ENCODE peak calls at places on chromosome 22, in eight cellular contexts. One of them, this sample, is unnamed.
A peak's percentile ranks its signal among the peaks of the same experiment; 100 is the strongest.

GRCh38 chr22:46754110-46754799 is 8.2 kb upstream of the TBC1D22A start:
- ATAC-seq in naive thymus-derived CD4-positive, alpha-beta T cell: peak; percentile 87
- ATAC-seq in right cardiac atrium: peak; percentile 92
- ATAC-seq in right lobe of liver: peak; percentile 69
- ATAC-seq in lower lobe of right lung: peak; percentile 87
- ATAC-seq in upper lobe of right lung: peak; percentile 82
- ATAC-seq in psoas muscle: peak; percentile 92
- ATAC-seq in CD8-positive, alpha-beta T cell: peak; percentile 23
- ATAC-seq in this sample: peak; percentile 96

GRCh38 chr22:26565889-26566288 is 24.0 kb downstream of the TPST2 start:
- ATAC-seq in naive thymus-derived CD4-positive, alpha-beta T cell: no peak
- ATAC-seq in right cardiac atrium: no peak
- ATAC-seq in right lobe of liver: no peak
- ATAC-seq in lower lobe of right lung: no peak
- ATAC-seq in upper lobe of right lung: no peak
- ATAC-seq in psoas muscle: no peak
- ATAC-seq in CD8-positive, alpha-beta T cell: no peak
- ATAC-seq in this sample: no peak

GRCh38 chr22:28952857-28953256 is 69.5 kb downstream of the ZNRF3 start:
- ATAC-seq in naive thymus-derived CD4-positive, alpha-beta T cell: no peak
- ATAC-seq in right cardiac atrium: no peak
- ATAC-seq in right lobe of liver: no peak
- ATAC-seq in lower lobe of right lung: peak; percentile 56
- ATAC-seq in upper lobe of right lung: peak; percentile 69
- ATAC-seq in psoas muscle: peak; percentile 54
- ATAC-seq in CD8-positive, alpha-beta T cell: no peak
- ATAC-seq in this sample: peak; percentile 43

GRCh38 chr22:41110968-41111367 is 18.6 kb downstream of the EP300 start:
- ATAC-seq in naive thymus-derived CD4-positive, alpha-beta T cell: no peak
- ATAC-seq in right cardiac atrium: no peak
- ATAC-seq in right lobe of liver: no peak
- ATAC-seq in lower lobe of right lung: no peak
- ATAC-seq in upper lobe of right lung: no peak
- ATAC-seq in psoas muscle: peak; percentile 83
- ATAC-seq in CD8-positive, alpha-beta T cell: no peak
- ATAC-seq in this sample: no peak

GRCh38 chr22:41305646-41306045 is 4.3 kb downstream of the ZC3H7B start:
- ATAC-seq in naive thymus-derived CD4-positive, alpha-beta T cell: no peak
- ATAC-seq in right cardiac atrium: no peak
- ATAC-seq in right lobe of liver: no peak
- ATAC-seq in lower lobe of right lung: no peak
- ATAC-seq in upper lobe of right lung: no peak
- ATAC-seq in psoas muscle: peak; percentile 54
- ATAC-seq in CD8-positive, alpha-beta T cell: no peak
- ATAC-seq in this sample: no peak

GRCh38 chr22:30495041-30495784 is 10.3 kb downstream of the SEC14L4 start:
- ATAC-seq in naive thymus-derived CD4-positive, alpha-beta T cell: no peak
- ATAC-seq in right cardiac atrium: no peak
- ATAC-seq in right lobe of liver: no peak
- ATAC-seq in lower lobe of right lung: no peak
- ATAC-seq in upper lobe of right lung: no peak
- ATAC-seq in psoas muscle: no peak
- ATAC-seq in CD8-positive, alpha-beta T cell: no peak
- ATAC-seq in this sample: no peak

GRCh38 chr22:26245001-26245400 is 75.7 kb downstream of the SEZ6L start:
- ATAC-seq in naive thymus-derived CD4-positive, alpha-beta T cell: no peak
- ATAC-seq in right cardiac atrium: no peak
- ATAC-seq in right lobe of liver: no peak
- ATAC-seq in lower lobe of right lung: no peak
- ATAC-seq in upper lobe of right lung: no peak
- ATAC-seq in psoas muscle: no peak
- ATAC-seq in CD8-positive, alpha-beta T cell: no peak
- ATAC-seq in this sample: no peak

GRCh38 chr22:46129390-46130041 is 20.8 kb upstream of the PPARA start:
- ATAC-seq in naive thymus-derived CD4-positive, alpha-beta T cell: peak; percentile 64
- ATAC-seq in right cardiac atrium: peak; percentile 36
- ATAC-seq in right lobe of liver: peak; percentile 52
- ATAC-seq in lower lobe of right lung: peak; percentile 80
- ATAC-seq in upper lobe of right lung: peak; percentile 81
- ATAC-seq in psoas muscle: peak; percentile 51
- ATAC-seq in CD8-positive, alpha-beta T cell: no peak
- ATAC-seq in this sample: no peak

GRCh38 chr22:27628891-27629631 is 172.5 kb downstream of the MN1 start:
- ATAC-seq in naive thymus-derived CD4-positive, alpha-beta T cell: no peak
- ATAC-seq in right cardiac atrium: no peak
- ATAC-seq in right lobe of liver: no peak
- ATAC-seq in lower lobe of right lung: no peak
- ATAC-seq in upper lobe of right lung: no peak
- ATAC-seq in psoas muscle: no peak
- ATAC-seq in CD8-positive, alpha-beta T cell: no peak
- ATAC-seq in this sample: no peak

GRCh38 chr22:21947040-21948014 is 5.3 kb downstream of the PPM1F start:
- ATAC-seq in naive thymus-derived CD4-positive, alpha-beta T cell: no peak
- ATAC-seq in right cardiac atrium: no peak
- ATAC-seq in right lobe of liver: no peak
- ATAC-seq in lower lobe of right lung: no peak
- ATAC-seq in upper lobe of right lung: no peak
- ATAC-seq in psoas muscle: no peak
- ATAC-seq in CD8-positive, alpha-beta T cell: no peak
- ATAC-seq in this sample: no peak

GRCh38 chr22:48045369-48045768 is 1282.9 kb downstream of the TBC1D22A start:
- ATAC-seq in naive thymus-derived CD4-positive, alpha-beta T cell: no peak
- ATAC-seq in right cardiac atrium: no peak
- ATAC-seq in right lobe of liver: no peak
- ATAC-seq in lower lobe of right lung: no peak
- ATAC-seq in upper lobe of right lung: no peak
- ATAC-seq in psoas muscle: no peak
- ATAC-seq in CD8-positive, alpha-beta T cell: no peak
- ATAC-seq in this sample: no peak

GRCh38 chr22:40535642-40536041 is 100.9 kb downstream of the MRTFA start:
- ATAC-seq in naive thymus-derived CD4-positive, alpha-beta T cell: no peak
- ATAC-seq in right cardiac atrium: no peak
- ATAC-seq in right lobe of liver: peak; percentile 57
- ATAC-seq in lower lobe of right lung: no peak
- ATAC-seq in upper lobe of right lung: no peak
- ATAC-seq in psoas muscle: no peak
- ATAC-seq in CD8-positive, alpha-beta T cell: no peak
- ATAC-seq in this sample: no peak

GRCh38 chr22:20228939-20229272 is 39.2 kb downstream of the RTN4R start:
- ATAC-seq in naive thymus-derived CD4-positive, alpha-beta T cell: no peak
- ATAC-seq in right cardiac atrium: no peak
- ATAC-seq in right lobe of liver: no peak
- ATAC-seq in lower lobe of right lung: no peak
- ATAC-seq in upper lobe of right lung: no peak
- ATAC-seq in psoas muscle: no peak
- ATAC-seq in CD8-positive, alpha-beta T cell: no peak
- ATAC-seq in this sample: no peak
- H3K4me1 ChIP-seq in naive thymus-derived CD4-positive, alpha-beta T cell: no peaks in the 10 kb centered on the region
- H3K4me1 ChIP-seq in right cardiac atrium: no peaks in the 10 kb centered on the region
- H3K4me1 ChIP-seq in right lobe of liver: no peaks in the 10 kb centered on the region
- H3K4me1 ChIP-seq in lower lobe of right lung: peaks cover 6% of the 10 kb centered on the region
- H3K4me1 ChIP-seq in upper lobe of right lung: peaks cover 3% of the 10 kb centered on the region
- H3K4me1 ChIP-seq in psoas muscle: no peaks in the 10 kb centered on the region
- H3K4me1 ChIP-seq in CD8-positive, alpha-beta T cell: no peaks in the 10 kb centered on the region
- H3K4me1 ChIP-seq in this sample: peaks cover 11% of the 10 kb centered on the region

GRCh38 chr22:24833881-24834495 is 28.0 kb downstream of the SGSM1 start:
- ATAC-seq in naive thymus-derived CD4-positive, alpha-beta T cell: no peak
- ATAC-seq in right cardiac atrium: no peak
- ATAC-seq in right lobe of liver: no peak
- ATAC-seq in lower lobe of right lung: no peak
- ATAC-seq in upper lobe of right lung: peak; percentile 11
- ATAC-seq in psoas muscle: no peak
- ATAC-seq in CD8-positive, alpha-beta T cell: no peak
- ATAC-seq in this sample: no peak
- H3K27ac ChIP-seq in naive thymus-derived CD4-positive, alpha-beta T cell: no peak overlapping the region
- H3K27ac ChIP-seq in right cardiac atrium: no peak overlapping the region
- H3K27ac ChIP-seq in right lobe of liver: no peak overlapping the region
- H3K27ac ChIP-seq in lower lobe of right lung: no peak overlapping the region
- H3K27ac ChIP-seq in upper lobe of right lung: no peak overlapping the region
- H3K27ac ChIP-seq in psoas muscle: no peak overlapping the region
- H3K27ac ChIP-seq in CD8-positive, alpha-beta T cell: no peak overlapping the region
- H3K27ac ChIP-seq in this sample: no peak overlapping the region

DNA sequence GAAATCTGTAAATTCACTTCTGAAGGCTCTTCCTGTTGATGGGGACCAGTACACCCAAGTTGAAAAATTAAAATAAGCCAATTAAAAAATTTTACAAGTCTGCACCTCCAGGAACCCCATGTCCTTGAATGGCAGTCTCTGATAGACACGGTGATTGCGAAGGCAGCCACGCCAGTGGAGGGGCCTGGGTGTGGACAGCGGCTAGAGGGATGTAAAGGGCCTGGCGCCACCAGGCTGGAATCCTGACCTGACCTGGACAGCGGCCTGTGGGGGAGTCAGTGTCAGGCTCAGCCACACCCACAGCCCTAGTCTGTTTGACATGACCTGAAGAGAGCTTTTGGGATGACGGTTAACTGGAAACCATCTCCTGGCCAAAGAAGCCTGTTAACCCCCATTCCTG is 49.5 kb upstream of the RFPL3 start:
- ATAC-seq in naive thymus-derived CD4-positive, alpha-beta T cell: no peak
- ATAC-seq in right cardiac atrium: no peak
- ATAC-seq in right lobe of liver: no peak
- ATAC-seq in lower lobe of right lung: no peak
- ATAC-seq in upper lobe of right lung: no peak
- ATAC-seq in psoas muscle: no peak
- ATAC-seq in CD8-positive, alpha-beta T cell: no peak
- ATAC-seq in this sample: no peak
- H3K4me1 ChIP-seq in naive thymus-derived CD4-positive, alpha-beta T cell: no peaks in the 10 kb centered on the region
- H3K4me1 ChIP-seq in right cardiac atrium: no peaks in the 10 kb centered on the region
- H3K4me1 ChIP-seq in right lobe of liver: no peaks in the 10 kb centered on the region
- H3K4me1 ChIP-seq in lower lobe of right lung: no peaks in the 10 kb centered on the region
- H3K4me1 ChIP-seq in upper lobe of right lung: no peaks in the 10 kb centered on the region
- H3K4me1 ChIP-seq in psoas muscle: no peaks in the 10 kb centered on the region
- H3K4me1 ChIP-seq in CD8-positive, alpha-beta T cell: no peaks in the 10 kb centered on the region
- H3K4me1 ChIP-seq in this sample: no peaks in the 10 kb centered on the region

GRCh38 chr22:50282361-50283144 is 12.4 kb upstream of the MAPK11 start:
- ATAC-seq in naive thymus-derived CD4-positive, alpha-beta T cell: no peak
- ATAC-seq in right cardiac atrium: peak; percentile 27
- ATAC-seq in right lobe of liver: no peak
- ATAC-seq in lower lobe of right lung: peak; percentile 91
- ATAC-seq in upper lobe of right lung: peak; percentile 87
- ATAC-seq in psoas muscle: no peak
- ATAC-seq in CD8-positive, alpha-beta T cell: no peak
- ATAC-seq in this sample: peak; percentile 34
- H3K27ac ChIP-seq in naive thymus-derived CD4-positive, alpha-beta T cell: no peak overlapping the region
- H3K27ac ChIP-seq in right cardiac atrium: peak overlapping the region; percentile 32
- H3K27ac ChIP-seq in right lobe of liver: no peak overlapping the region
- H3K27ac ChIP-seq in lower lobe of right lung: peak overlapping the region; percentile 64
- H3K27ac ChIP-seq in upper lobe of right lung: peak overlapping the region; percentile 65
- H3K27ac ChIP-seq in psoas muscle: no peak overlapping the region
- H3K27ac ChIP-seq in CD8-positive, alpha-beta T cell: no peak overlapping the region
- H3K27ac ChIP-seq in this sample: no peak overlapping the region

DNA sequence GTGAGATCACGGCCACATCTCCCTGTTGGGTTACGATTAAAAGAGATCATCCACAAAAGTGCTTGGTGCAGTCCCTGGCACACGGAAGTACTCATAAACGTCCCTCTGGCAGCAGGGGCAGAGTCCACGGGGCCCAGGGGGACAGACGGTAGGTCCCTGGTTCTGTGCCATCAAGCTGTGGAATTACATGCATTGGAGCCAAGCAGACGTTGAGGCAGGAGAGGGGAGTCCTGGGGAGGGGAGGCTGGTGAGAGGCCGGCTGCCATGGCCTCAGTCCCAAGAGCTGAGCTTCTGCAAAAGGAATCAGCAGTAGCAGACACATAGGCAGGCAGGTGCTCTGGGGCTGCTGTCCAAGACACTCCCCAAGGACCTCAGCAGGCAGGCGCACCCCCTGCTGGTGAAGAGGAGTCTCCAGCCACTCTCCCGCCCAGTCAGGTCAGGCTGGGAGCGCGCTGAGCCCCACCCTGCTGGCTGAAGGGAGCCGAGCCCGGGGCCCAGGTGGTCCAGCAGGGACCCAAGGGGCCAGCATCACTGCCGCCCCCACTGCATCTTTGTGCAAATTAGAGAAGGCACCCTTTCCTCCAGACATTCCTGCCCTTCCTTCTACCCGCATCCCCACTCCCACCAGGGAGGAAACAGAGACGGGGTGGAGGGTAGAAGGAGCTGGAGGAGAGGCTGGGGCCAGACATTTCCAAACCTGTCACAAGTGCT is 7.6 kb upstream of the KCTD17 start:
- ATAC-seq in naive thymus-derived CD4-positive, alpha-beta T cell: peak; percentile 74
- ATAC-seq in right cardiac atrium: peak; percentile 85
- ATAC-seq in right lobe of liver: peak; percentile 98
- ATAC-seq in lower lobe of right lung: peak; percentile 96
- ATAC-seq in upper lobe of right lung: peak; percentile 97
- ATAC-seq in psoas muscle: peak; percentile 82
- ATAC-seq in CD8-positive, alpha-beta T cell: no peak
- ATAC-seq in this sample: peak; percentile 58
- H3K4me1 ChIP-seq in naive thymus-derived CD4-positive, alpha-beta T cell: no peaks in the 10 kb centered on the region
- H3K4me1 ChIP-seq in right cardiac atrium: no peaks in the 10 kb centered on the region
- H3K4me1 ChIP-seq in right lobe of liver: no peaks in the 10 kb centered on the region
- H3K4me1 ChIP-seq in lower lobe of right lung: peaks cover 15% of the 10 kb centered on the region
- H3K4me1 ChIP-seq in upper lobe of right lung: no peaks in the 10 kb centered on the region
- H3K4me1 ChIP-seq in psoas muscle: no peaks in the 10 kb centered on the region
- H3K4me1 ChIP-seq in CD8-positive, alpha-beta T cell: no peaks in the 10 kb centered on the region
- H3K4me1 ChIP-seq in this sample: no peaks in the 10 kb centered on the region

GRCh38 chr22:44952863-44953790 is 56.7 kb downstream of the PHF21B start:
- ATAC-seq in naive thymus-derived CD4-positive, alpha-beta T cell: no peak
- ATAC-seq in right cardiac atrium: no peak
- ATAC-seq in right lobe of liver: no peak
- ATAC-seq in lower lobe of right lung: no peak
- ATAC-seq in upper lobe of right lung: no peak
- ATAC-seq in psoas muscle: no peak
- ATAC-seq in CD8-positive, alpha-beta T cell: no peak
- ATAC-seq in this sample: no peak

GRCh38 chr22:44951510-44951816 is 58.3 kb downstream of the PHF21B start:
- ATAC-seq in naive thymus-derived CD4-positive, alpha-beta T cell: no peak
- ATAC-seq in right cardiac atrium: no peak
- ATAC-seq in right lobe of liver: no peak
- ATAC-seq in lower lobe of right lung: no peak
- ATAC-seq in upper lobe of right lung: no peak
- ATAC-seq in psoas muscle: no peak
- ATAC-seq in CD8-positive, alpha-beta T cell: no peak
- ATAC-seq in this sample: no peak

GRCh38 chr22:44956835-44957234 is 53.0 kb downstream of the PHF21B start:
- ATAC-seq in naive thymus-derived CD4-positive, alpha-beta T cell: no peak
- ATAC-seq in right cardiac atrium: no peak
- ATAC-seq in right lobe of liver: no peak
- ATAC-seq in lower lobe of right lung: no peak
- ATAC-seq in upper lobe of right lung: no peak
- ATAC-seq in psoas muscle: no peak
- ATAC-seq in CD8-positive, alpha-beta T cell: no peak
- ATAC-seq in this sample: no peak

GRCh38 chr22:44955102-44955501 is 54.7 kb downstream of the PHF21B start:
- ATAC-seq in naive thymus-derived CD4-positive, alpha-beta T cell: no peak
- ATAC-seq in right cardiac atrium: no peak
- ATAC-seq in right lobe of liver: no peak
- ATAC-seq in lower lobe of right lung: no peak
- ATAC-seq in upper lobe of right lung: no peak
- ATAC-seq in psoas muscle: no peak
- ATAC-seq in CD8-positive, alpha-beta T cell: no peak
- ATAC-seq in this sample: no peak

GRCh38 chr22:44954113-44954512 is 55.7 kb downstream of the PHF21B start:
- ATAC-seq in naive thymus-derived CD4-positive, alpha-beta T cell: no peak
- ATAC-seq in right cardiac atrium: no peak
- ATAC-seq in right lobe of liver: no peak
- ATAC-seq in lower lobe of right lung: no peak
- ATAC-seq in upper lobe of right lung: no peak
- ATAC-seq in psoas muscle: no peak
- ATAC-seq in CD8-positive, alpha-beta T cell: no peak
- ATAC-seq in this sample: no peak
- H3K27ac ChIP-seq in naive thymus-derived CD4-positive, alpha-beta T cell: no peak overlapping the region
- H3K27ac ChIP-seq in right cardiac atrium: no peak overlapping the region
- H3K27ac ChIP-seq in right lobe of liver: no peak overlapping the region
- H3K27ac ChIP-seq in lower lobe of right lung: no peak overlapping the region
- H3K27ac ChIP-seq in upper lobe of right lung: no peak overlapping the region
- H3K27ac ChIP-seq in psoas muscle: no peak overlapping the region
- H3K27ac ChIP-seq in CD8-positive, alpha-beta T cell: no peak overlapping the region
- H3K27ac ChIP-seq in this sample: no peak overlapping the region

GRCh38 chr22:32829451-32829851 is 27.9 kb downstream of the TIMP3 start:
- ATAC-seq in naive thymus-derived CD4-positive, alpha-beta T cell: no peak
- ATAC-seq in right cardiac atrium: peak; percentile 29
- ATAC-seq in right lobe of liver: peak; percentile 4
- ATAC-seq in lower lobe of right lung: no peak
- ATAC-seq in upper lobe of right lung: peak; percentile 7
- ATAC-seq in psoas muscle: no peak
- ATAC-seq in CD8-positive, alpha-beta T cell: no peak
- ATAC-seq in this sample: no peak
- H3K4me1 ChIP-seq in naive thymus-derived CD4-positive, alpha-beta T cell: no peaks in the 10 kb centered on the region
- H3K4me1 ChIP-seq in right cardiac atrium: peaks cover 53% of the 10 kb centered on the region
- H3K4me1 ChIP-seq in right lobe of liver: no peaks in the 10 kb centered on the region
- H3K4me1 ChIP-seq in lower lobe of right lung: peaks cover 99% of the 10 kb centered on the region
- H3K4me1 ChIP-seq in upper lobe of right lung: peaks cover 83% of the 10 kb centered on the region
- H3K4me1 ChIP-seq in psoas muscle: peaks cover 24% of the 10 kb centered on the region
- H3K4me1 ChIP-seq in CD8-positive, alpha-beta T cell: no peaks in the 10 kb centered on the region
- H3K4me1 ChIP-seq in this sample: peaks cover 75% of the 10 kb centered on the region